ENCODE peak calls at places on chromosome 4, in nine cellular contexts. One of them, this sample, is unnamed.

GRCh38 chr4:113050361-113050760 is 908 bp downstream of the ANK2 start:
- DNase-seq in glutamatergic neuron: no peak
- DNase-seq in lower lobe of right lung: no peak
- DNase-seq in epithelial cell of esophagus: no peak
- DNase-seq in GM12865: no peak
- DNase-seq in epithelial cell of proximal tubule: no peak
- DNase-seq in HFFc6: no peak
- DNase-seq in astrocyte of the spinal cord: no peak
- DNase-seq in AG09309: no peak
- DNase-seq in this sample: no peak

GRCh38 chr4:14225683-14226207 is 598.2 kb upstream of the BOD1L1 start:
- DNase-seq in glutamatergic neuron: no peak
- DNase-seq in lower lobe of right lung: no peak
- DNase-seq in epithelial cell of esophagus: no peak
- DNase-seq in GM12865: no peak
- DNase-seq in epithelial cell of proximal tubule: no peak
- DNase-seq in HFFc6: no peak
- DNase-seq in astrocyte of the spinal cord: no peak
- DNase-seq in AG09309: no peak
- DNase-seq in this sample: no peak

GRCh38 chr4:112853662-112854256 is 195.7 kb upstream of the ANK2 start:
- DNase-seq in glutamatergic neuron: no peak
- DNase-seq in lower lobe of right lung: no peak
- DNase-seq in epithelial cell of esophagus: peak
- DNase-seq in GM12865: no peak
- DNase-seq in epithelial cell of proximal tubule: no peak
- DNase-seq in HFFc6: no peak
- DNase-seq in astrocyte of the spinal cord: peak
- DNase-seq in AG09309: no peak
- DNase-seq in this sample: no peak

GRCh38 chr4:153084939-153085630 is 119.2 kb upstream of the TRIM2 start:
- DNase-seq in glutamatergic neuron: peak
- DNase-seq in lower lobe of right lung: peak
- DNase-seq in epithelial cell of esophagus: peak
- DNase-seq in GM12865: peak
- DNase-seq in epithelial cell of proximal tubule: no peak
- DNase-seq in HFFc6: peak
- DNase-seq in astrocyte of the spinal cord: peak
- DNase-seq in AG09309: peak
- DNase-seq in this sample: peak

GRCh38 chr4:153249199-153250154 is 45.2 kb downstream of the TRIM2 start:
- DNase-seq in glutamatergic neuron: peak
- DNase-seq in lower lobe of right lung: peak
- DNase-seq in epithelial cell of esophagus: peak
- DNase-seq in GM12865: peak
- DNase-seq in epithelial cell of proximal tubule: no peak
- DNase-seq in HFFc6: peak
- DNase-seq in astrocyte of the spinal cord: peak
- DNase-seq in AG09309: no peak
- DNase-seq in this sample: peak

GRCh38 chr4:100742045-100742444 is 224.2 kb upstream of the EMCN start:
- DNase-seq in glutamatergic neuron: no peak
- DNase-seq in lower lobe of right lung: no peak
- DNase-seq in epithelial cell of esophagus: peak
- DNase-seq in GM12865: peak
- DNase-seq in epithelial cell of proximal tubule: no peak
- DNase-seq in HFFc6: peak
- DNase-seq in astrocyte of the spinal cord: peak
- DNase-seq in AG09309: peak
- DNase-seq in this sample: no peak

GRCh38 chr4:7815562-7815961 is 124.1 kb downstream of the AFAP1 start:
- DNase-seq in glutamatergic neuron: peak
- DNase-seq in lower lobe of right lung: no peak
- DNase-seq in epithelial cell of esophagus: peak
- DNase-seq in GM12865: no peak
- DNase-seq in epithelial cell of proximal tubule: no peak
- DNase-seq in HFFc6: peak
- DNase-seq in astrocyte of the spinal cord: peak
- DNase-seq in AG09309: peak
- DNase-seq in this sample: no peak

GRCh38 chr4:40739347-40739746 is 10.4 kb upstream of the NSUN7 start:
- DNase-seq in glutamatergic neuron: no peak
- DNase-seq in lower lobe of right lung: no peak
- DNase-seq in epithelial cell of esophagus: no peak
- DNase-seq in GM12865: no peak
- DNase-seq in epithelial cell of proximal tubule: no peak
- DNase-seq in HFFc6: no peak
- DNase-seq in astrocyte of the spinal cord: no peak
- DNase-seq in AG09309: no peak
- DNase-seq in this sample: no peak

GRCh38 chr4:106450249-106450648 is 81.7 kb upstream of the GIMD1 start:
- DNase-seq in glutamatergic neuron: no peak
- DNase-seq in lower lobe of right lung: no peak
- DNase-seq in epithelial cell of esophagus: no peak
- DNase-seq in GM12865: no peak
- DNase-seq in epithelial cell of proximal tubule: no peak
- DNase-seq in HFFc6: no peak
- DNase-seq in astrocyte of the spinal cord: no peak
- DNase-seq in AG09309: no peak
- DNase-seq in this sample: no peak

GRCh38 chr4:47106561-47106960 is 75.2 kb downstream of the GABRB1 start:
- DNase-seq in glutamatergic neuron: no peak
- DNase-seq in lower lobe of right lung: no peak
- DNase-seq in epithelial cell of esophagus: peak
- DNase-seq in GM12865: no peak
- DNase-seq in epithelial cell of proximal tubule: no peak
- DNase-seq in HFFc6: no peak
- DNase-seq in astrocyte of the spinal cord: no peak
- DNase-seq in AG09309: no peak
- DNase-seq in this sample: no peak

GRCh38 chr4:165926307-165926706 is 53.3 kb downstream of the TLL1 start:
- DNase-seq in glutamatergic neuron: no peak
- DNase-seq in lower lobe of right lung: no peak
- DNase-seq in epithelial cell of esophagus: no peak
- DNase-seq in GM12865: no peak
- DNase-seq in epithelial cell of proximal tubule: no peak
- DNase-seq in HFFc6: no peak
- DNase-seq in astrocyte of the spinal cord: no peak
- DNase-seq in AG09309: no peak
- DNase-seq in this sample: no peak

GRCh38 chr4:56995525-56995924 is 16.8 kb downstream of the POLR2B start:
- DNase-seq in glutamatergic neuron: no peak
- DNase-seq in lower lobe of right lung: no peak
- DNase-seq in epithelial cell of esophagus: peak
- DNase-seq in GM12865: no peak
- DNase-seq in epithelial cell of proximal tubule: no peak
- DNase-seq in HFFc6: peak
- DNase-seq in astrocyte of the spinal cord: peak
- DNase-seq in AG09309: peak
- DNase-seq in this sample: no peak

DNA sequence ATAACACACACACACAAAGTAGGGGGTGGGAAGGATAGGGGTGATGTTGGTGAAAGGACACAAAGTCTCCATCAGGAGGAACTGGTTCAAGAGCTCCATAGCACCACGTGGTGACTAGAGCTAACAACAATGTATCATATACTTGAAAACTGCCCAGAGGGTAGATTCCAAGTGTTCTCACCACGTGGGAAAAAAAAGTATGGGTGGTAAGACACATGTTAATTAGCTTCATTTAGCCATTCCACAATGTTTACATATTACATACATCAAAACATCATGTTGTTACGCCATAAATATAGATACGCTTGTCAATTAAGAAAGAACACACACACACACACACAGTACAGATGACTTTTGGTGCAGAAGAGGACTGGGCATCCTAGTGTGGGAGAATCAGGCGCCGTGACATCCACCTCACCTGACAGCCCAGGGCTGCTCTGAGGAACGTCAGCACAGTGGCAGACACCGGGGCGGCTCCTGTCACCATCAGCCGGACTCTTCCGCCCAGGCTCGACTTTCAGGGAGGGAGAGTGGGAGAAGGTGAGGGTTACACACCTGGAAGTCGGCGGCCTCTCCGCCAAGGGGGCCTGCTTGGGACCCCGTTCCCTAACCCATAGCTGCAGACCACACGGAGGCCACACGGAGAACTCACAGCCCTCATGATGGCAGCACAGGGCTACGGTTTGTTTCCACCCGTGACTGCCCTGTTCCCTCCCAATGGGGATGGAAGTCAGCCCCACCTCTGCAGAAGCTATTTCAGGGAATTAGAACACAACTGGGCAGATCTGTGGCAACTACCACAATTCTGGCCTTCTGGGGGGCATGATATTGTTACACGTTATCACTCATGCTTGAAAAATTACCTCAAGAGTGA is 31.8 kb upstream of the CENPU start:
- DNase-seq in glutamatergic neuron: peak
- DNase-seq in lower lobe of right lung: no peak
- DNase-seq in epithelial cell of esophagus: peak
- DNase-seq in GM12865: no peak
- DNase-seq in epithelial cell of proximal tubule: no peak
- DNase-seq in HFFc6: no peak
- DNase-seq in astrocyte of the spinal cord: no peak
- DNase-seq in AG09309: no peak
- DNase-seq in this sample: no peak
- TF ChIP-seq CTCF in glutamatergic neuron: no peak
- TF ChIP-seq CTCF in lower lobe of right lung: no peak
- TF ChIP-seq CTCF in epithelial cell of esophagus: no peak
- TF ChIP-seq CTCF in GM12865: no peak
- TF ChIP-seq CTCF in epithelial cell of proximal tubule: no peak
- TF ChIP-seq CTCF in HFFc6: no peak
- TF ChIP-seq CTCF in astrocyte of the spinal cord: no peak
- TF ChIP-seq CTCF in AG09309: no peak
- TF ChIP-seq CTCF in this sample: no peak

DNA sequence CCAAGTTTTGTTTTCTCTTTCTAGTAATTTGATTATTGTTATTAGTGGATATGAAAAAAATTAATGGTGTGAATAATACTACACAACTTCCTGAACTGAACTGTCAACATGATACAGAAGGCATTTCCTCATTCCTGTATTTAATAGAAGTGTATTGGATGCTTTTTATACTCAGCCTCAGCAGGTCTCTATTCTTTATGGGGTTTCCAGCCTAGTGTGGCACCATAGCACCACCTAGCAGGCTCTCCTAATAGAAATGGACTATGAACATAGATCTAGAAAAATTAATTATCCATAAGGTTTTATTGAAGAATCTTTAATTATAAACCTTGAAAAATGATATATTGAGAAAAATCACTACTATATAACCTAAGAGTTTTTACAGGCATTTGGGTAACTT is 52.4 kb downstream of the GLRB start:
- DNase-seq in glutamatergic neuron: no peak
- DNase-seq in lower lobe of right lung: no peak
- DNase-seq in epithelial cell of esophagus: peak
- DNase-seq in GM12865: no peak
- DNase-seq in epithelial cell of proximal tubule: no peak
- DNase-seq in HFFc6: peak
- DNase-seq in astrocyte of the spinal cord: peak
- DNase-seq in AG09309: peak
- DNase-seq in this sample: no peak
- TF ChIP-seq CTCF in glutamatergic neuron: no peak
- TF ChIP-seq CTCF in lower lobe of right lung: no peak
- TF ChIP-seq CTCF in epithelial cell of esophagus: peak
- TF ChIP-seq CTCF in GM12865: no peak
- TF ChIP-seq CTCF in epithelial cell of proximal tubule: peak
- TF ChIP-seq CTCF in HFFc6: peak
- TF ChIP-seq CTCF in astrocyte of the spinal cord: peak
- TF ChIP-seq CTCF in AG09309: peak
- TF ChIP-seq CTCF in this sample: peak

DNA sequence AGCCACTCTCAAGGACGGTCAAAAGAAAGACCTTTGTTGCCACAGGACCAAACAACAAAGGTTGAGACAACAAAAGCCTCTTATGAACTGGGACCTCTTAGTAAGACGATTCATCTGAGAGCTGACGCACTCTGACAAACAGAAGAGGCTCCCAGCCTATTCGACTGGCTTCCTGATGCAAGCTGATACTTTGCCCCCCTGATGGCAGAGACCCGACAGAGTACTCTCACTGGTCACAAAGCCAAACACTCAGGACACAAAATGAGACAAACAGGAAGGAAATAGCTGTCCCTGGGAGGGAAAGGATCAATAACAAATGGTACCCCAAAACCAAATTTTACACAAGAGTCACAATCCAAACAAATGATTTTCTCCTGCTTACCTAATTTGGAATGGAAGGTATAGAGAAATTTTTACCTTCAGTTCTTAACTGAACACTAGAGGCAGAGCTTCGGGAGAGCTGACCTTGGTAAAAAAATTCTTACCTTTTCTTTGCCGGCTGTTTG is 75.2 kb upstream of the PLAC8 start:
- DNase-seq in glutamatergic neuron: no peak
- DNase-seq in lower lobe of right lung: no peak
- DNase-seq in epithelial cell of esophagus: peak
- DNase-seq in GM12865: no peak
- DNase-seq in epithelial cell of proximal tubule: no peak
- DNase-seq in HFFc6: no peak
- DNase-seq in astrocyte of the spinal cord: no peak
- DNase-seq in AG09309: no peak
- DNase-seq in this sample: no peak
- TF ChIP-seq CTCF in glutamatergic neuron: no peak
- TF ChIP-seq CTCF in lower lobe of right lung: no peak
- TF ChIP-seq CTCF in epithelial cell of esophagus: no peak
- TF ChIP-seq CTCF in GM12865: no peak
- TF ChIP-seq CTCF in epithelial cell of proximal tubule: no peak
- TF ChIP-seq CTCF in HFFc6: no peak
- TF ChIP-seq CTCF in astrocyte of the spinal cord: no peak
- TF ChIP-seq CTCF in AG09309: peak
- TF ChIP-seq CTCF in this sample: no peak

GRCh38 chr4:42579903-42580302 is 77.0 kb downstream of the ATP8A1 start:
- DNase-seq in glutamatergic neuron: no peak
- DNase-seq in lower lobe of right lung: no peak
- DNase-seq in epithelial cell of esophagus: no peak
- DNase-seq in GM12865: no peak
- DNase-seq in epithelial cell of proximal tubule: no peak
- DNase-seq in HFFc6: no peak
- DNase-seq in astrocyte of the spinal cord: no peak
- DNase-seq in AG09309: no peak
- DNase-seq in this sample: no peak

GRCh38 chr4:42573249-42573648 is 83.7 kb downstream of the ATP8A1 start:
- DNase-seq in glutamatergic neuron: no peak
- DNase-seq in lower lobe of right lung: no peak
- DNase-seq in epithelial cell of esophagus: no peak
- DNase-seq in GM12865: no peak
- DNase-seq in epithelial cell of proximal tubule: no peak
- DNase-seq in HFFc6: no peak
- DNase-seq in astrocyte of the spinal cord: no peak
- DNase-seq in AG09309: no peak
- DNase-seq in this sample: no peak

GRCh38 chr4:42574873-42575272 is 82.0 kb downstream of the ATP8A1 start:
- DNase-seq in glutamatergic neuron: no peak
- DNase-seq in lower lobe of right lung: no peak
- DNase-seq in epithelial cell of esophagus: no peak
- DNase-seq in GM12865: no peak
- DNase-seq in epithelial cell of proximal tubule: no peak
- DNase-seq in HFFc6: no peak
- DNase-seq in astrocyte of the spinal cord: no peak
- DNase-seq in AG09309: no peak
- DNase-seq in this sample: no peak

DNA sequence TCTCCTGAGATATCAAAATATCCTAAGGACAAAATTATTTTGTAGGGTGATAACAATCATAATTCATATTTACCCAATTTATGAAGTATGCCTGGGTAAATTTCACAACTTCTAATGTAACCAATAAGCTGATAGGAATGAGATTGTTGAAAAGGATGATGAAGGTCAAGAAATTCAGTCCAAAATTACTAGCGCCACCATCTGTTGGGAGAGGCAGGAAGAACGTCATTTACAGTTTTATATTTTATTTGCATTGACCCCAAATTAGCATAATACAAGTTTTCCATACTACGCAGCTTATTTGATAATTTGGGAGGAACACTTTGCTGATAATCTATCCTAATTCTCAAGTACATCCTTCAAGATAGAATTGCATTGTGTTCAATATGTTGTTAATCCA is 78.7 kb downstream of the ATP8A1 start:
- DNase-seq in glutamatergic neuron: no peak
- DNase-seq in lower lobe of right lung: no peak
- DNase-seq in epithelial cell of esophagus: no peak
- DNase-seq in GM12865: no peak
- DNase-seq in epithelial cell of proximal tubule: no peak
- DNase-seq in HFFc6: no peak
- DNase-seq in astrocyte of the spinal cord: no peak
- DNase-seq in AG09309: no peak
- DNase-seq in this sample: no peak
- TF ChIP-seq CTCF in glutamatergic neuron: no peak
- TF ChIP-seq CTCF in lower lobe of right lung: no peak
- TF ChIP-seq CTCF in epithelial cell of esophagus: no peak
- TF ChIP-seq CTCF in GM12865: no peak
- TF ChIP-seq CTCF in epithelial cell of proximal tubule: peak
- TF ChIP-seq CTCF in HFFc6: no peak
- TF ChIP-seq CTCF in astrocyte of the spinal cord: no peak
- TF ChIP-seq CTCF in AG09309: no peak
- TF ChIP-seq CTCF in this sample: no peak